ENCODE peak calls at places on chromosome 22, in six cellular contexts. M is tibial artery; E is ovary; T is body of pancreas; I is Peyer's patch; X is CD4-positive, CD25-positive, alpha-beta regulatory T cell. L is an unnamed sample. For H3K4me1 and H3K36me3, the result is how much of the 10 kb centered on the place peaks cover.

GRCh38 chr22:40203568-40203967 is 25.8 kb downstream of the TNRC6B start:
- DNase-seq in M (no peak), E (no peak), T (no peak), I (no peak), X (peak), L (no peak)

GRCh38 chr22:16586991-16587390 is 5.6 kb downstream of the CCT8L2 start:
- DNase-seq in M (no peak), E (no peak), T (no peak), I (no peak), X (no peak), L (no peak)

GRCh38 chr22:42959472-42960145 is 55.3 kb downstream of the PACSIN2 start:
- DNase-seq in M (peak), E (no peak), T (peak), I (peak), X (peak), L (no peak)

GRCh38 chr22:28923826-28924732 is 40.7 kb downstream of the ZNRF3 start:
- DNase-seq in M (no peak), E (peak), T (peak), I (peak), X (no peak), L (no peak)

GRCh38 chr22:33438273-33438672 is 380.1 kb upstream of the SYN3 start:
- DNase-seq in M (no peak), E (peak), T (no peak), I (no peak), X (peak), L (no peak)

GRCh38 chr22:45889093-45889538 is 87.8 kb downstream of the WNT7B start:
- DNase-seq in M (no peak), E (no peak), T (no peak), I (no peak), X (no peak), L (no peak)

GRCh38 chr22:41862160-41862529 is 29.2 kb downstream of the SREBF2 start:
- DNase-seq in M (no peak), E (no peak), T (no peak), I (peak), X (peak), L (no peak)

GRCh38 chr22:42805998-42806481 is 51.0 kb downstream of the ARFGAP3 start:
- DNase-seq in M (no peak), E (no peak), T (peak), I (no peak), X (no peak), L (no peak)

GRCh38 chr22:21628386-21629261 is 1.2 kb downstream of the YDJC start:
- DNase-seq in M (no peak), E (peak), T (peak), I (peak), X (no peak), L (no peak)

GRCh38 chr22:47002692-47003091 is 240.2 kb downstream of the TBC1D22A start:
- DNase-seq in M (no peak), E (no peak), T (no peak), I (no peak), X (no peak), L (no peak)

GRCh38 chr22:43563571-43563970 is 151.8 kb downstream of the MPPED1 start:
- DNase-seq in M (no peak), E (no peak), T (no peak), I (no peak), X (no peak), L (no peak)

GRCh38 chr22:21449531-21450319 is 17.5 kb upstream of the TMEM191C start:
- DNase-seq in M (peak), E (no peak), T (peak), I (peak), X (no peak), L (no peak)

GRCh38 chr22:16949561-16949960 is 58.5 kb downstream of the GAB4 start:
- DNase-seq in M (no peak), E (no peak), T (no peak), I (no peak), X (no peak), L (no peak)

GRCh38 chr22:46794067-46794466 is 31.6 kb downstream of the TBC1D22A start:
- DNase-seq in M (no peak), E (no peak), T (no peak), I (no peak), X (no peak), L (no peak)

GRCh38 chr22:35630387-35630793 is 13.3 kb upstream of the MB start:
- DNase-seq in M (no peak), E (no peak), T (no peak), I (no peak), X (no peak), L (peak)

GRCh38 chr22:32702421-32702820 is 99.1 kb upstream of the TIMP3 start:
- DNase-seq in M (no peak), E (no peak), T (no peak), I (no peak), X (no peak), L (no peak)

DNA sequence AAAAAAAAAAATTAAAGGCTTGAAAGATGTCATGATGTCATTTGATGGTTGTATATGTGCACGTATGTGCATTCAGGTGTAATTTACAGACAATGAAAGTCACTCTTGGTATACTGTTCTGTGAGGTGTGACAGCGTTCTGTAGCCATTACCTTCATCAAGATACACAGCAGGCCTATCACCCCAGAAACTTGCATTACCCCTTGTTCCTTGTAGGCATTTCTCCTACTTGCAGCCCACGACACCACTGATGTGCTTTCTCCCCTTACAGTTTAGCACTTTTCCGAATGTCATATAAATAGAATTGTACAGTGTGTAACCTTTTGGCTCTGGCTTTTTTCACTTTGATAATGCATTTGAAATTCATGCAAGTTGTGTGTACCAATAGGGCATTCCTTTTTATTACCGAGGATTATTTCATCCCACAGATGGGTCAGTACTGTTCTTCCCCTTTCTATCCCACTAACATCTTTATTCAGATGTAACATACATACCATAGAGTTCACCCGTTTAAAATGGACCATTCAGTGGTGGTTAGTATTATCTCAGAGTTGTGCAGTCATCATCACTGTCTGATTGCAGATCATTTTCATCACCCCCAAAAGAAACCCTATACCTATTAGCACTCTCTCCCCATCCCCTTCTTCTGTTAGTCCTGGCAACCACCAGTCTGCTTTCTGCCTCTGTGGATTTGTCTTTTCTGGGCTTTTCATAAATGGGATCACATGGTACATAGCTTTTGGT is 30.3 kb downstream of the BCR start:
- DNase-seq in M (no peak), E (no peak), T (no peak), I (no peak), X (no peak), L (no peak)
- H3K4me1 ChIP-seq in M (under half), E (under half), T (under half), I (under half), X (under half), L (under half)

GRCh38 chr22:25987948-25988347 is 181.3 kb upstream of the SEZ6L start:
- DNase-seq in M (no peak), E (no peak), T (no peak), I (no peak), X (peak), L (no peak)
- H3K4me3 ChIP-seq in M (no peak), E (no peak), T (no peak), I (no peak), X (no peak), L (no peak)

GRCh38 chr22:37103151-37103550 is 6.4 kb downstream of the TMPRSS6 start:
- DNase-seq in M (no peak), E (no peak), T (no peak), I (no peak), X (no peak), L (no peak)

GRCh38 chr22:37101311-37102063 is 8.0 kb downstream of the TMPRSS6 start:
- DNase-seq in M (no peak), E (no peak), T (no peak), I (peak), X (no peak), L (no peak)

GRCh38 chr22:37095113-37095512 is 14.4 kb downstream of the TMPRSS6 start:
- DNase-seq in M (no peak), E (no peak), T (no peak), I (no peak), X (peak), L (no peak)

GRCh38 chr22:37100589-37101127 is 8.9 kb downstream of the TMPRSS6 start:
- DNase-seq in M (no peak), E (no peak), T (no peak), I (peak), X (peak), L (no peak)

GRCh38 chr22:37098976-37099577 is 10.4 kb downstream of the TMPRSS6 start:
- DNase-seq in M (no peak), E (no peak), T (no peak), I (no peak), X (no peak), L (no peak)
- H3K36me3 ChIP-seq in M (under half), E (under half), T (under half), I (under half), X (under half), L (under half)

GRCh38 chr22:25497269-25497668 is 67.2 kb upstream of the GRK3 start:
- DNase-seq in M (no peak), E (no peak), T (no peak), I (no peak), X (no peak), L (no peak)
- H3K4me1 ChIP-seq in M (under half), E (under half), T (under half), I (under half), X (under half), L (under half)

GRCh38 chr22:19959043-19959586 is 17.5 kb upstream of the TXNRD2 start:
- DNase-seq in M (peak), E (peak), T (peak), I (peak), X (no peak), L (peak)
- H3K4me3 ChIP-seq in M (peak), E (peak), T (no peak), I (peak), X (no peak), L (peak)

DNA sequence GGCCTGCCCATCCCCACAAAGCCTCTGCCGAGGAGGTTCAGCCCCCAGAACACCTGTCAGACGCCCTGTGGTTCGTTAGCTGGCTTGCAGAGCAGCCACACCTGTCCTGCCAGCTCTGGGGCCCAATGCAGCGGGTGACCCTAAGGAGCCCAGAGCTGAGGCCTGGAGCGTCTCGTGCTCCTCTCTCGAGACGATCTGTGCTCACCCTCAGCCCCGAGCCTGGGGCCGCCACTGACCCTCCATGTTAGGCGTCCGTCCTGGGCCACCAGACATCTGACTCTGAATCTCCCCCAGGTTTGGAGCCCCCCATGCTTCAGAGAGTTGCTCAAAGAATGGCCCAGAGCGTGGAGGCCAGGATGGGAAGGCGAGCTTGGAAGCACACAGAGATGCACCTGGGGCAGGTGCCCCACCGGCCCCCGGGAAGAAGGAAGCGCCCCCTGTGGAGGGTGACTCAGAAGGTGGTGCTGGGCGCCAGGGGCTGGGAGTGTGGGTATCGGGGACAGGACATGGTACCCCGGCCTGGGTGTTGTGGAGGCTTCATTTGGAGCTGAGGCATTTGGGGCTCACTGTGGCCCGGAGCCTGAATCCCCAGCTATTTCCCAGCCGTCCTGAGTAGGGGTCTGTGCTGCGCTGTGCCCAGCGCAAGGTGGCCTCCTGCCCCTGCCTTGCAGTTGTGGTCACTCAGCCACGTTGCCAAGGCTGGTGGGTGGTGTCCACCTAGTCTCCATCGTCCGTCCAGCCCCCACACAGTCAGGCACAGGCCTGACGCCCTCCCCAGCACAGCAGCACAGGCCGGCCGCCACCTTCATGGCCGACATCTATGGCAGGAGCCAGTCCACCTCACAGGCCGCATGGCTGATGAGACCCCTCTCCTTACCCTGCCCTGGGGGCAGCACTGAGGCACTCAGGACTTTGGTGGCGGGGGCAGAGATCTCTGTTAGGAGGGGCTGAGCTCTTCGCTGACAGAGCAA is 36.2 kb downstream of the SBF1 start:
- DNase-seq in M (no peak), E (peak), T (no peak), I (no peak), X (no peak), L (no peak)
- H3K36me3 ChIP-seq in M (half or more), E (under half), T (under half), I (under half), X (under half), L (under half)

GRCh38 chr22:23220485-23221350 is 40.4 kb downstream of the BCR start:
- DNase-seq in M (no peak), E (no peak), T (no peak), I (no peak), X (peak), L (no peak)
- H3K4me1 ChIP-seq in M (half or more), E (under half), T (half or more), I (half or more), X (half or more), L (under half)

GRCh38 chr22:48588881-48589450 is 1238.7 kb downstream of the BRD1 start:
- DNase-seq in M (no peak), E (no peak), T (no peak), I (no peak), X (no peak), L (no peak)
- H3K4me3 ChIP-seq in M (no peak), E (no peak), T (no peak), I (no peak), X (no peak), L (no peak)

DNA sequence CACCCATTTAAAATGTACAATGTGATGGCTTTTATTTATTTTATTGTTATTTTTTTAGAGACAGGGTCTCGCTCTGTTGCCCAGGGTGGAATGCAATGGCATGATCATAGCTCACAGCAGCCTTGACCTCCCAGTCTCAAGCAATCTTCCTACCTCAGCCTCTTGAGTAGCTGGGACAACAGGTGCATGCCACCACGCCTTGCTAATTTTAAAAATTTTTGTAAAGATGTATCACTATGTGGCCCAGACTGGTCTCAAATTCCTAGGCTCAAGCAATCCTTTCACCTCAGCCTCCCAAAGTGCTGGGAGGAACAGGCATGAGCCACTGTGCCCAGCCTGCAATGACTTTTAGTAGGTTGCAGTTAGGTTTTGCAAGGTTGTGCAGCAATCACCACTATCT is 14.3 kb downstream of the CLDN5 start:
- DNase-seq in M (no peak), E (no peak), T (no peak), I (no peak), X (no peak), L (no peak)
- H3K36me3 ChIP-seq in M (under half), E (under half), T (under half), I (under half), X (under half), L (half or more)

L was measured in HAP-1.